ENCODE peak calls at places on chromosomes 16 and 17, in eight cellular contexts. One of them, this sample, is unnamed.

GRCh38 chr16:19540241-19540970 is 15.1 kb upstream of the VPS35L start:
- DNase-seq in AG10803: no peak
- DNase-seq in esophagus squamous epithelium: no peak
- DNase-seq in astrocyte of the cerebellum: no peak
- DNase-seq in left lung: no peak
- DNase-seq in endothelial cell of umbilical vein: no peak
- DNase-seq in CD8-positive, alpha-beta T cell: no peak
- DNase-seq in A549: no peak
- DNase-seq in this sample: no peak

GRCh38 chr16:2782583-2783351 is 4.6 kb downstream of the PRSS33 start:
- DNase-seq in esophagus squamous epithelium: no peak
- DNase-seq in A549: no peak
- DNase-seq in left lung: no peak
- DNase-seq in astrocyte of the cerebellum: no peak
- DNase-seq in CD8-positive, alpha-beta T cell: no peak
- DNase-seq in AG10803: no peak
- DNase-seq in endothelial cell of umbilical vein: no peak
- DNase-seq in this sample: peak; percentile 43

GRCh38 chr16:88058817-88059216 is 107.6 kb downstream of the BANP start:
- DNase-seq in CD8-positive, alpha-beta T cell: no peak
- DNase-seq in esophagus squamous epithelium: no peak
- DNase-seq in endothelial cell of umbilical vein: no peak
- DNase-seq in astrocyte of the cerebellum: no peak
- DNase-seq in AG10803: no peak
- DNase-seq in A549: no peak
- DNase-seq in left lung: peak; percentile 57
- DNase-seq in this sample: no peak

GRCh38 chr16:29663829-29664132 is 734 bp downstream of the SPN start:
- DNase-seq in esophagus squamous epithelium: no peak
- DNase-seq in endothelial cell of umbilical vein: no peak
- DNase-seq in CD8-positive, alpha-beta T cell: peak; percentile 23
- DNase-seq in AG10803: no peak
- DNase-seq in astrocyte of the cerebellum: no peak
- DNase-seq in A549: no peak
- DNase-seq in left lung: no peak
- DNase-seq in this sample: no peak

GRCh38 chr17:80029235-80029974 is 6.3 kb downstream of the TBC1D16 start:
- DNase-seq in AG10803: peak; percentile 90
- DNase-seq in astrocyte of the cerebellum: peak; percentile 65
- DNase-seq in CD8-positive, alpha-beta T cell: no peak
- DNase-seq in endothelial cell of umbilical vein: peak; percentile 51
- DNase-seq in left lung: no peak
- DNase-seq in esophagus squamous epithelium: no peak
- DNase-seq in A549: no peak
- DNase-seq in this sample: peak; percentile 29

GRCh38 chr16:85046472-85046916 is 18.9 kb downstream of the KIAA0513 start:
- DNase-seq in left lung: no peak
- DNase-seq in astrocyte of the cerebellum: no peak
- DNase-seq in A549: no peak
- DNase-seq in esophagus squamous epithelium: no peak
- DNase-seq in AG10803: no peak
- DNase-seq in endothelial cell of umbilical vein: no peak
- DNase-seq in CD8-positive, alpha-beta T cell: no peak
- DNase-seq in this sample: no peak

GRCh38 chr17:57463103-57463885 is 207.0 kb downstream of the MSI2 start:
- DNase-seq in A549: peak; percentile 61
- DNase-seq in CD8-positive, alpha-beta T cell: no peak
- DNase-seq in endothelial cell of umbilical vein: no peak
- DNase-seq in esophagus squamous epithelium: no peak
- DNase-seq in AG10803: peak; percentile 72
- DNase-seq in astrocyte of the cerebellum: no peak
- DNase-seq in left lung: no peak
- DNase-seq in this sample: peak; percentile 58

GRCh38 chr17:79026345-79027273 is 2.6 kb downstream of the C1QTNF1 start:
- DNase-seq in left lung: no peak
- DNase-seq in astrocyte of the cerebellum: no peak
- DNase-seq in esophagus squamous epithelium: no peak
- DNase-seq in endothelial cell of umbilical vein: no peak
- DNase-seq in CD8-positive, alpha-beta T cell: no peak
- DNase-seq in A549: peak; percentile 78
- DNase-seq in AG10803: peak; percentile 78
- DNase-seq in this sample: peak; percentile 47

GRCh38 chr17:80270836-80271235 is 10.2 kb downstream of the RNF213 start:
- DNase-seq in endothelial cell of umbilical vein: no peak
- DNase-seq in AG10803: no peak
- DNase-seq in astrocyte of the cerebellum: no peak
- DNase-seq in A549: peak; percentile 59
- DNase-seq in left lung: no peak
- DNase-seq in esophagus squamous epithelium: no peak
- DNase-seq in CD8-positive, alpha-beta T cell: peak; percentile 60
- DNase-seq in this sample: peak; percentile 37

GRCh38 chr17:50062323-50063243 is 6.7 kb downstream of the ITGA3 start:
- DNase-seq in endothelial cell of umbilical vein: no peak
- DNase-seq in esophagus squamous epithelium: no peak
- DNase-seq in astrocyte of the cerebellum: no peak
- DNase-seq in left lung: peak; percentile 93
- DNase-seq in AG10803: peak; percentile 82
- DNase-seq in A549: peak; percentile 99
- DNase-seq in CD8-positive, alpha-beta T cell: no peak
- DNase-seq in this sample: peak; percentile 97

GRCh38 chr16:5836979-5837670 is 739.5 kb upstream of the EEF2KMT start:
- DNase-seq in endothelial cell of umbilical vein: no peak
- DNase-seq in esophagus squamous epithelium: no peak
- DNase-seq in A549: no peak
- DNase-seq in AG10803: no peak
- DNase-seq in left lung: no peak
- DNase-seq in CD8-positive, alpha-beta T cell: no peak
- DNase-seq in astrocyte of the cerebellum: no peak
- DNase-seq in this sample: no peak

GRCh38 chr17:82216301-82217119 is 3.9 kb upstream of the CCDC57 start:
- DNase-seq in esophagus squamous epithelium: no peak
- DNase-seq in left lung: peak; percentile 96
- DNase-seq in CD8-positive, alpha-beta T cell: peak; percentile 62
- DNase-seq in AG10803: peak; percentile 96
- DNase-seq in A549: peak; percentile 78
- DNase-seq in endothelial cell of umbilical vein: peak; percentile 43
- DNase-seq in astrocyte of the cerebellum: no peak
- DNase-seq in this sample: peak; percentile 80

GRCh38 chr17:55478971-55479370 is 32.3 kb downstream of the SMIM36 start:
- DNase-seq in A549: no peak
- DNase-seq in astrocyte of the cerebellum: no peak
- DNase-seq in CD8-positive, alpha-beta T cell: no peak
- DNase-seq in esophagus squamous epithelium: no peak
- DNase-seq in AG10803: no peak
- DNase-seq in endothelial cell of umbilical vein: no peak
- DNase-seq in left lung: no peak
- DNase-seq in this sample: no peak

GRCh38 chr16:85571813-85572619 is 41.1 kb upstream of the GSE1 start:
- DNase-seq in endothelial cell of umbilical vein: no peak
- DNase-seq in astrocyte of the cerebellum: no peak
- DNase-seq in CD8-positive, alpha-beta T cell: no peak
- DNase-seq in AG10803: no peak
- DNase-seq in left lung: peak; percentile 77
- DNase-seq in esophagus squamous epithelium: no peak
- DNase-seq in A549: no peak
- DNase-seq in this sample: no peak

GRCh38 chr16:56289862-56290261 is 98.6 kb downstream of the GNAO1 start:
- DNase-seq in endothelial cell of umbilical vein: no peak
- DNase-seq in CD8-positive, alpha-beta T cell: no peak
- DNase-seq in esophagus squamous epithelium: no peak
- DNase-seq in left lung: no peak
- DNase-seq in astrocyte of the cerebellum: no peak
- DNase-seq in A549: no peak
- DNase-seq in AG10803: no peak
- DNase-seq in this sample: no peak

GRCh38 chr16:60945225-60945624 is 1091.0 kb downstream of the CDH8 start:
- DNase-seq in endothelial cell of umbilical vein: no peak
- DNase-seq in left lung: no peak
- DNase-seq in AG10803: no peak
- DNase-seq in astrocyte of the cerebellum: peak; percentile 8
- DNase-seq in CD8-positive, alpha-beta T cell: no peak
- DNase-seq in esophagus squamous epithelium: no peak
- DNase-seq in A549: peak; percentile 1
- DNase-seq in this sample: no peak

GRCh38 chr17:83195330-83196087 is 116.1 kb downstream of the METRNL start:
- DNase-seq in A549: no peak
- DNase-seq in esophagus squamous epithelium: no peak
- DNase-seq in left lung: peak; percentile 80
- DNase-seq in astrocyte of the cerebellum: no peak
- DNase-seq in CD8-positive, alpha-beta T cell: no peak
- DNase-seq in endothelial cell of umbilical vein: no peak
- DNase-seq in AG10803: peak; percentile 93
- DNase-seq in this sample: no peak

GRCh38 chr17:6343191-6343590 is 91.7 kb downstream of the AIPL1 start:
- DNase-seq in CD8-positive, alpha-beta T cell: no peak
- DNase-seq in left lung: no peak
- DNase-seq in astrocyte of the cerebellum: no peak
- DNase-seq in AG10803: no peak
- DNase-seq in esophagus squamous epithelium: no peak
- DNase-seq in endothelial cell of umbilical vein: no peak
- DNase-seq in A549: no peak
- DNase-seq in this sample: no peak

GRCh38 chr16:11667221-11667823 is 933 bp upstream of the SNN start:
- DNase-seq in left lung: no peak
- DNase-seq in endothelial cell of umbilical vein: no peak
- DNase-seq in CD8-positive, alpha-beta T cell: no peak
- DNase-seq in AG10803: no peak
- DNase-seq in astrocyte of the cerebellum: no peak
- DNase-seq in esophagus squamous epithelium: no peak
- DNase-seq in A549: no peak
- DNase-seq in this sample: no peak

GRCh38 chr17:40542562-40543411 is 22.5 kb downstream of the CCR7 start:
- DNase-seq in left lung: no peak
- DNase-seq in A549: peak; percentile 100
- DNase-seq in astrocyte of the cerebellum: peak; percentile 86
- DNase-seq in endothelial cell of umbilical vein: peak; percentile 67
- DNase-seq in AG10803: peak; percentile 97
- DNase-seq in esophagus squamous epithelium: no peak
- DNase-seq in CD8-positive, alpha-beta T cell: peak; percentile 66
- DNase-seq in this sample: no peak

DNA sequence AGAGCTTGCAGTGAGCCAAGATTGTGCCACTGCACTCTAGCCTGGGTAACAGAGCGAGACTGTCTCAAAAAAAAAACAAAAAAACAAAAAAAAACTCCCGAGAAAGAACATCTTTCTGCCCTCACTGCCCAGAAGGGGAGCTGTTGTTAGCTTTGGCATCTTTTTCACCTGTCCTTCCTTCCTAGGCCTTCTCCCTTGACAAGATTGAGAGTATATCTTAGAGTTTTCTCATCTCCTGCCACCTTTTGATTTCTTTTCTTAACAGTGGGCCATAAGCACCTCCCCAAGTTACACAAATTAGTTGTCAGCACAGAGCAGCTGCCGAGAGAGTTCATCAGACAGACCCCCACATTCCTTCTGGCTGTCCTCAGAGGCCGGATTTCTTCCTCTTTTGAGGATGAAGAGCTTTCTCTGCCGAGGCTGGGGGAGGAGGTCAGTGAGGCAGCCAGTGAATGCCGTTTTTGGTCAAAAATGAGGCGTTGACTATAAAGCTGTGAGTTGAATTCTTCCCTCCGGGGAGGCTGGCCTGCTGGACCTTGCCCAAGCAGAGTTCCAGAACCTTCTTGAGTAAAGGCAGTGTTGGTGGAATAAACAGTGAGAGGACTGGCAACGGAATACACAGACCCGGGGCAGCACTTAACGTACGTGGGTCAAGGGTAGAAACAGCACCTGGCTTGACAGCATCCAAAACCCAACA is 127.0 kb downstream of the ABCC6 start:
- DNase-seq in left lung: no peak
- DNase-seq in esophagus squamous epithelium: no peak
- DNase-seq in endothelial cell of umbilical vein: no peak
- DNase-seq in CD8-positive, alpha-beta T cell: no peak
- DNase-seq in AG10803: peak; percentile 75
- DNase-seq in A549: no peak
- DNase-seq in astrocyte of the cerebellum: no peak
- DNase-seq in this sample: no peak
- TF ChIP-seq CTCF in left lung: no peak
- TF ChIP-seq CTCF in esophagus squamous epithelium: no peak
- TF ChIP-seq CTCF in endothelial cell of umbilical vein: no peak
- TF ChIP-seq CTCF in CD8-positive, alpha-beta T cell: no peak
- TF ChIP-seq CTCF in AG10803: peak; percentile 52
- TF ChIP-seq CTCF in A549: no peak
- TF ChIP-seq CTCF in astrocyte of the cerebellum: peak; percentile 53
- TF ChIP-seq CTCF in this sample: no peak

DNA sequence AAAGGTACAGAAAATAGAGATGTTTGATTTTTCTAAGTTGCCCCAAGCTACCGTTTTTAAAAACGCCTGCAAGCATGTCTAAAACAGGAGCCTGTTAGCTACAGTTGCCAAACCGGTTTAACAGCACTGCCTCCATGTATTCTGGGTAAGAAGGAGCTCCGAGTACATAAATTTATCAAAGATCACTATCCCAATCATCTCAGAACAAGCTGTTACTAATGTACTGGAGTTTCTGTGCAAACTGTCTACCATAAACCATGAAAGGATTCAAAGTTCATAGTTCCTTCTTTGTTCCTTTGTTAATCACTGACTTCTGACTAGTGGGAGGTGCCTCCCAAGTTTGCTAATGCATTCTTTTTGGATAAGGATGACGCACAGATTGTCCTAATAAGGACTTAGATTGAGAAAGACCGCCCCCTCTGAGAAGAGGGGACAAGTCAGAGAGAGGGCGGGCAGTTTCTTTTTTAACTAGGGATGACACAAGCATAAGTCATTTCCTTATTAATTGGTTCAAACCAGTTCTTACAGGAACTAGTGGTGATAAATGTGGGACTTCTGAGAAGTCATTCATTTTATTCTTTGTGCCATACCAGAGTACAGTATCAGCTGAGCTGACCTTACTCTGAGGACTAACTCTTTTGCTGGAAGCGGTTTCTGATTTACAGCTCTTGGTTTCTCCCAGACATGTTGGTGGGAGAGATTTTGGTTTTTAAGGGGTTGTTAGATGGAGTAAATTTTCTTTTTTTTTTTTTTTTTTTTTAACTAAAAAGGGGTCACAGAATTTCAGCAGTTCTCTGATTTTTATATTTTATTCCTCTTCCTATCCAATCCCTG is 55.2 kb downstream of the TUBD1 start:
- DNase-seq in endothelial cell of umbilical vein: peak; percentile 99
- DNase-seq in astrocyte of the cerebellum: peak; percentile 99
- DNase-seq in left lung: no peak
- DNase-seq in AG10803: peak; percentile 100
- DNase-seq in esophagus squamous epithelium: peak; percentile 53
- DNase-seq in CD8-positive, alpha-beta T cell: peak; percentile 72
- DNase-seq in A549: peak; percentile 100
- DNase-seq in this sample: peak; percentile 77
- TF ChIP-seq CTCF in endothelial cell of umbilical vein: no peak
- TF ChIP-seq CTCF in astrocyte of the cerebellum: no peak
- TF ChIP-seq CTCF in left lung: no peak
- TF ChIP-seq CTCF in AG10803: no peak
- TF ChIP-seq CTCF in esophagus squamous epithelium: no peak
- TF ChIP-seq CTCF in CD8-positive, alpha-beta T cell: no peak
- TF ChIP-seq CTCF in A549: no peak
- TF ChIP-seq CTCF in this sample: no peak

GRCh38 chr17:11240841-11241610 is at the start of gene SHISA6:
- DNase-seq in astrocyte of the cerebellum: no peak
- DNase-seq in esophagus squamous epithelium: no peak
- DNase-seq in endothelial cell of umbilical vein: no peak
- DNase-seq in A549: no peak
- DNase-seq in AG10803: no peak
- DNase-seq in CD8-positive, alpha-beta T cell: no peak
- DNase-seq in left lung: no peak
- DNase-seq in this sample: no peak
- TF ChIP-seq CTCF in astrocyte of the cerebellum: no peak
- TF ChIP-seq CTCF in esophagus squamous epithelium: no peak
- TF ChIP-seq CTCF in endothelial cell of umbilical vein: no peak
- TF ChIP-seq CTCF in A549: no peak
- TF ChIP-seq CTCF in AG10803: no peak
- TF ChIP-seq CTCF in CD8-positive, alpha-beta T cell: no peak
- TF ChIP-seq CTCF in left lung: no peak
- TF ChIP-seq CTCF in this sample: no peak

GRCh38 chr16:27223226-27223610 is 19.9 kb downstream of the KDM8 start:
- DNase-seq in A549: no peak
- DNase-seq in endothelial cell of umbilical vein: no peak
- DNase-seq in CD8-positive, alpha-beta T cell: no peak
- DNase-seq in left lung: no peak
- DNase-seq in esophagus squamous epithelium: no peak
- DNase-seq in astrocyte of the cerebellum: no peak
- DNase-seq in AG10803: no peak
- DNase-seq in this sample: no peak
- TF ChIP-seq CTCF in A549: no peak
- TF ChIP-seq CTCF in endothelial cell of umbilical vein: no peak
- TF ChIP-seq CTCF in CD8-positive, alpha-beta T cell: no peak
- TF ChIP-seq CTCF in left lung: no peak
- TF ChIP-seq CTCF in esophagus squamous epithelium: no peak
- TF ChIP-seq CTCF in astrocyte of the cerebellum: no peak
- TF ChIP-seq CTCF in AG10803: no peak
- TF ChIP-seq CTCF in this sample: no peak

This sample was measured in Calu3.